ENCODE peak calls at places on chromosomes 16 and 17, in six cellular contexts. S is IMR-90, X is A549, C is NB4, J is transverse colon, N is GM12878. G is an unnamed sample.

GRCh38 chr17:27878776-27879562 is 14.2 kb downstream of the LYRM9 start:
- DNase-seq in S (no peak), X (no peak), C (no peak), J (no peak), N (no peak), G (no peak)

GRCh38 chr17:50265212-50265611 is 9.1 kb upstream of the TMEM92 start:
- DNase-seq in S (no peak), X (no peak), C (no peak), J (no peak), N (no peak), G (peak)

GRCh38 chr17:40326832-40327199 is 17.8 kb downstream of the RARA start:
- DNase-seq in S (no peak), X (no peak), C (no peak), J (no peak), N (no peak), G (peak)

GRCh38 chr17:69763503-69763902 is 311.5 kb upstream of the KCNJ16 start:
- DNase-seq in S (peak), X (no peak), C (no peak), J (no peak), N (no peak), G (no peak)

GRCh38 chr17:67528751-67529436 is 151.8 kb downstream of the PITPNC1 start:
- DNase-seq in S (peak), X (peak), C (no peak), J (peak), N (no peak), G (peak)

GRCh38 chr17:15502315-15503112 is 35.1 kb upstream of the CDRT4 start:
- DNase-seq in S (peak), X (peak), C (peak), J (peak), N (no peak), G (peak)

GRCh38 chr17:38704645-38705522 is at the start of gene MLLT6:
- DNase-seq in S (peak), X (peak), C (peak), J (peak), N (no peak), G (peak)

GRCh38 chr16:2429771-2430663 is 770 bp downstream of the CCNF start:
- DNase-seq in S (peak), X (no peak), C (peak), J (no peak), N (no peak), G (peak)

GRCh38 chr17:38415250-38416194 is 12.7 kb upstream of the ARHGAP23 start:
- DNase-seq in S (peak), X (peak), C (peak), J (peak), N (peak), G (no peak)

GRCh38 chr17:16423226-16423872 is 8.0 kb downstream of the TRPV2 start:
- DNase-seq in S (no peak), X (no peak), C (no peak), J (no peak), N (no peak), G (no peak)

GRCh38 chr16:15865742-15866141 is 8.9 kb upstream of the MYH11 start:
- DNase-seq in S (peak), X (no peak), C (no peak), J (no peak), N (no peak), G (no peak)

GRCh38 chr17:50947844-50948514 is 81.8 kb upstream of the TOB1 start:
- DNase-seq in S (no peak), X (peak), C (no peak), J (peak), N (no peak), G (peak)

GRCh38 chr17:73769480-73769879 is 125.2 kb upstream of the SDK2 start:
- DNase-seq in S (no peak), X (no peak), C (no peak), J (no peak), N (no peak), G (no peak)

GRCh38 chr16:2162676-2163118 is 7.1 kb downstream of the TRAF7 start:
- DNase-seq in S (no peak), X (no peak), C (no peak), J (no peak), N (no peak), G (no peak)

GRCh38 chr16:24091125-24091524 is 165.0 kb upstream of the CACNG3 start:
- DNase-seq in S (no peak), X (no peak), C (no peak), J (no peak), N (no peak), G (no peak)

GRCh38 chr17:42720996-42721583 is 23.8 kb downstream of the EZH1 start:
- DNase-seq in S (peak), X (peak), C (peak), J (no peak), N (no peak), G (no peak)

GRCh38 chr17:73104450-73104849 is 12.0 kb upstream of the SLC39A11 start:
- DNase-seq in S (no peak), X (no peak), C (no peak), J (no peak), N (no peak), G (no peak)

GRCh38 chr17:19507673-19508326 is 25.9 kb upstream of the SLC47A1 start:
- DNase-seq in S (peak), X (peak), C (peak), J (peak), N (peak), G (peak)

GRCh38 chr16:81838794-81839193 is 59.7 kb downstream of the PLCG2 start:
- DNase-seq in S (peak), X (no peak), C (peak), J (no peak), N (peak), G (no peak)

GRCh38 chr17:78980624-78980972 is 875 bp upstream of the LGALS3BP start:
- DNase-seq in S (no peak), X (no peak), C (no peak), J (no peak), N (no peak), G (no peak)
- TF ChIP-seq POLR2A in S (no peak), X (no peak), C (no peak), J (no peak), N (no peak), G (no peak)

GRCh38 chr17:80261159-80261894 is 675 bp downstream of the RNF213 start:
- DNase-seq in S (peak), X (peak), C (peak), J (peak), N (no peak), G (peak)

GRCh38 chr17:80259642-80260535 is 763 bp upstream of the RNF213 start:
- DNase-seq in S (peak), X (peak), C (peak), J (peak), N (no peak), G (peak)

GRCh38 chr17:80261895-80262279 is 1.2 kb downstream of the RNF213 start:
- DNase-seq in S (no peak), X (no peak), C (no peak), J (no peak), N (no peak), G (no peak)

GRCh38 chr17:80262291-80262690 is 1.6 kb downstream of the RNF213 start:
- DNase-seq in S (no peak), X (no peak), C (no peak), J (no peak), N (no peak), G (no peak)

GRCh38 chr17:80260791-80261158 is at the start of gene RNF213:
- DNase-seq in S (no peak), X (no peak), C (peak), J (peak), N (no peak), G (peak)
- TF ChIP-seq POLR2A in S (peak), X (peak), C (peak), J (no peak), N (peak), G (peak)

GRCh38 chr17:78112508-78113471 is 15.8 kb downstream of the TMC6 start:
- DNase-seq in S (peak), X (peak), C (peak), J (peak), N (no peak), G (peak)
- TF ChIP-seq POLR2A in S (no peak), X (no peak), C (no peak), J (peak), N (peak), G (no peak)

GRCh38 chr17:75154195-75155106 is at the start of gene JPT1:
- DNase-seq in S (peak), X (peak), C (peak), J (peak), N (peak), G (peak)
- TF ChIP-seq POLR2A in S (peak), X (peak), C (peak), J (peak), N (peak), G (peak)

G was measured in spleen.